ENCODE peak calls at places on chromosomes 7 and 10, in four cellular contexts. R, V, A and Q are unnamed samples.

GRCh38 chr10:3400368-3400767 is 227.8 kb upstream of the PITRM1 start:
- DNase-seq in R (no peak), V (no peak), A (no peak), Q (no peak)

GRCh38 chr7:74372511-74373111 is 81.1 kb upstream of the GTF2IRD1 start:
- DNase-seq in R (peak), V (no peak), A (peak), Q (no peak)

GRCh38 chr7:75599244-75599771 is 107.2 kb downstream of the SPDYE5 start:
- DNase-seq in R (peak), V (no peak), A (peak), Q (no peak)

GRCh38 chr10:124036746-124037145 is 56.7 kb downstream of the CHST15 start:
- DNase-seq in R (no peak), V (no peak), A (no peak), Q (no peak)

GRCh38 chr10:96125142-96125515 is 5.0 kb upstream of the ZNF518A start:
- DNase-seq in R (no peak), V (no peak), A (no peak), Q (no peak)

GRCh38 chr7:90771281-90771680 is 175.2 kb downstream of the CDK14 start:
- DNase-seq in R (no peak), V (no peak), A (no peak), Q (no peak)

GRCh38 chr10:17335065-17335464 is 107.0 kb downstream of the VIM start:
- DNase-seq in R (no peak), V (no peak), A (no peak), Q (no peak)

GRCh38 chr7:40815512-40815911 is 680.7 kb downstream of the SUGCT start:
- DNase-seq in R (no peak), V (no peak), A (no peak), Q (no peak)

GRCh38 chr10:110481948-110482347 is 15.8 kb upstream of the DUSP5 start:
- DNase-seq in R (no peak), V (no peak), A (no peak), Q (no peak)

GRCh38 chr7:152675761-152676636 is at the start of gene XRCC2:
- DNase-seq in R (peak), V (peak), A (peak), Q (peak)

GRCh38 chr10:96229568-96230030 is 41.8 kb downstream of the BLNK start:
- DNase-seq in R (peak), V (peak), A (no peak), Q (no peak)

GRCh38 chr10:14304029-14304428 is 26.7 kb downstream of the FRMD4A start:
- DNase-seq in R (no peak), V (no peak), A (no peak), Q (no peak)

GRCh38 chr7:71236488-71237179 is 104.7 kb downstream of the GALNT17 start:
- DNase-seq in R (no peak), V (no peak), A (peak), Q (no peak)

GRCh38 chr7:90244565-90244908 is 437 bp upstream of the CFAP69 start:
- DNase-seq in R (no peak), V (no peak), A (no peak), Q (no peak)

GRCh38 chr7:47088329-47089067 is 493.4 kb downstream of the TNS3 start:
- DNase-seq in R (peak), V (peak), A (peak), Q (no peak)

GRCh38 chr7:19122018-19122588 is 4.7 kb upstream of the TWIST1 start:
- DNase-seq in R (peak), V (no peak), A (no peak), Q (no peak)

GRCh38 chr10:47112612-47113011 is 187.4 kb upstream of the GDF10 start:
- DNase-seq in R (no peak), V (no peak), A (no peak), Q (no peak)

GRCh38 chr10:86614853-86615252 is 39.5 kb upstream of the OPN4 start:
- DNase-seq in R (no peak), V (no peak), A (no peak), Q (no peak)

GRCh38 chr10:19816420-19817250 is at the start of gene PLXDC2:
- DNase-seq in R (peak), V (peak), A (peak), Q (peak)

GRCh38 chr10:19819419-19820033 is 3.3 kb downstream of the PLXDC2 start:
- DNase-seq in R (peak), V (no peak), A (no peak), Q (no peak)

GRCh38 chr10:19815036-19815435 is 1.2 kb upstream of the PLXDC2 start:
- DNase-seq in R (no peak), V (no peak), A (no peak), Q (no peak)

GRCh38 chr10:19815478-19816419 is 483 bp upstream of the PLXDC2 start:
- DNase-seq in R (peak), V (peak), A (peak), Q (peak)

GRCh38 chr10:19817251-19818046 is 1.2 kb downstream of the PLXDC2 start:
- DNase-seq in R (peak), V (peak), A (peak), Q (no peak)
- TF ChIP-seq CTCF in R (peak), V (no peak), A (no peak), Q (peak)

GRCh38 chr7:108329514-108329913 is 126.7 kb downstream of the NRCAM start:
- DNase-seq in R (peak), V (no peak), A (no peak), Q (no peak)

GRCh38 chr7:108326938-108327337 is 129.3 kb downstream of the NRCAM start:
- DNase-seq in R (no peak), V (peak), A (no peak), Q (no peak)

GRCh38 chr7:108328174-108328651 is 128.0 kb downstream of the NRCAM start:
- DNase-seq in R (peak), V (peak), A (no peak), Q (no peak)

GRCh38 chr7:108330237-108330636 is 126.0 kb downstream of the NRCAM start:
- DNase-seq in R (peak), V (no peak), A (no peak), Q (no peak)

DNA sequence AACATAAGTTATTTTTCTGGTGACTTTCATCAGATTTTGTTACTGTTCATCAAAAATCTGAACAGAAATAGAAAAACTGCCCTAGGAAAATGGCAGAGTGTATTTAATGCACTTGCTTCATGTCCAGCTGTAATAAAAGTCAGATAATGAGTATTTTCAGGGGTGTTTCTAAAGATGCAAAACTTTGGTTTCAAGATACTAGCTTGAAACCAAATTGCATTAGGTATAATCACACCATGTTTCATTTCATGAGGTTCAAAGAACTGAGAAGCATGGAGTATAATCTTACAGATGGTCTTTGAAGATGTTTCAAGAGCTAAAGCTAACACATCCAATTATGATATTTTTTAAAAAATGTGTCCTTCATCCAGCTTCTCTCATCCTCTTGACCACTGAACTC is 128.9 kb downstream of the NRCAM start:
- DNase-seq in R (no peak), V (no peak), A (no peak), Q (no peak)
- H3K4me3 ChIP-seq in R (peak), V (no peak), A (no peak), Q (no peak)

GRCh38 chr7:49099587-49100326 is 175.4 kb downstream of the CDC14C start:
- DNase-seq in R (no peak), V (peak), A (no peak), Q (no peak)
- TF ChIP-seq CTCF in R (peak), V (peak), A (no peak), Q (peak)

GRCh38 chr10:100020161-100020882 is 10.6 kb upstream of the DNMBP start:
- DNase-seq in R (no peak), V (no peak), A (no peak), Q (no peak)

GRCh38 chr10:100022403-100022802 is 12.7 kb upstream of the DNMBP start:
- DNase-seq in R (no peak), V (no peak), A (no peak), Q (no peak)

GRCh38 chr10:100019824-100020160 is 10.0 kb upstream of the DNMBP start:
- DNase-seq in R (peak), V (peak), A (no peak), Q (no peak)

GRCh38 chr10:100021322-100021721 is 11.6 kb upstream of the DNMBP start:
- DNase-seq in R (no peak), V (no peak), A (no peak), Q (no peak)

GRCh38 chr10:100020883-100021248 is 11.1 kb upstream of the DNMBP start:
- DNase-seq in R (no peak), V (no peak), A (no peak), Q (no peak)
- H3K4me3 ChIP-seq in R (no peak), V (no peak), A (no peak), Q (no peak)

GRCh38 chr7:64638822-64639221 is 27.1 kb upstream of the ZNF107 start:
- DNase-seq in R (no peak), V (no peak), A (no peak), Q (no peak)

GRCh38 chr7:64633401-64633800 is 32.5 kb upstream of the ZNF107 start:
- DNase-seq in R (no peak), V (no peak), A (no peak), Q (no peak)

GRCh38 chr7:64634406-64635062 is 31.4 kb upstream of the ZNF107 start:
- DNase-seq in R (no peak), V (no peak), A (no peak), Q (no peak)

GRCh38 chr7:64637521-64638445 is 28.1 kb upstream of the ZNF107 start:
- DNase-seq in R (no peak), V (no peak), A (no peak), Q (no peak)

DNA sequence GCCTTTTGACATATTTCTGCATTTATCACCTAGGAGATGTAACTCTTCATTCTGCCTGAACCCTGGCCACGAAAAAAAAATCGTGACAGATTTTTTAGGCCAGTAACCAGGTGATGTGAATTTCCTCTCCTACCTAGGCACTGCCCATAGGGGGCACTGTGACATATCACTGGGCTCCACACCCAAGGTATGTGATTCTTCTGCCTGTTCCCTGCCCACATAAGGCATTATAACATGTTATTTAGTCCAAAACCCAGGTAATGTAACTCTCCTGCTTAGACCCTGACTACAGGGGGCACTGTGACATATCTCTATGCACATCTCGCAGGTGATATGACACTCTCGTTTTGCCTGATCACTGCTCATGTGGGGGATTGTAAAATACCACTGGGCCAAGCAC is 29.5 kb upstream of the ZNF107 start:
- DNase-seq in R (no peak), V (peak), A (no peak), Q (no peak)
- TF ChIP-seq CTCF in R (no peak), V (peak), A (no peak), Q (no peak)

GRCh38 chr10:69090687-69091450 is 3.0 kb downstream of the SRGN start:
- DNase-seq in R (no peak), V (no peak), A (no peak), Q (no peak)
- H3K4me3 ChIP-seq in R (no peak), V (no peak), A (no peak), Q (no peak)

GRCh38 chr7:66748127-66748511 is 7.6 kb downstream of the RABGEF1 start:
- DNase-seq in R (no peak), V (no peak), A (no peak), Q (no peak)

GRCh38 chr7:66754541-66754940 is 14.0 kb downstream of the RABGEF1 start:
- DNase-seq in R (no peak), V (no peak), A (no peak), Q (no peak)

GRCh38 chr7:66751945-66752344 is 11.4 kb downstream of the RABGEF1 start:
- DNase-seq in R (no peak), V (no peak), A (no peak), Q (no peak)

GRCh38 chr7:66747385-66748126 is 7.0 kb downstream of the RABGEF1 start:
- DNase-seq in R (peak), V (no peak), A (no peak), Q (no peak)

DNA sequence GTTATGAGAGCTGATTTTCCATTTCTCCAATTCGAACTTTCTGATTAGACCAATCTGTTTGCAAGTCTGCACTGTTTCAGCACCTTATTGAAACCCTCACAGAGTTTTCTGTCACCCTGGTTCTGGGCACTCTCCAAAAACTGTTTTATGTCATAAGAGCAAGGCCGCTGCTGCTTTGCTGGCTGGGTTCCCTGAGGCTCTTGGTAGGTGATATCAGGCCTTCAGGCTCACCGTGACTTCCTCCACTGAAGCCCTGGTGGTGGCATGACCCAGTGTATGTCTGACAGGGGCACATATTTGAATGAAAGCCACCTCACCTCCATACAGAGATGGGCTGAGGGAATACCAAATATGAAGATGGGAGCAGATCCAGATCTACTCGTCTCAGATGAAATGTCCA is 8.3 kb downstream of the RABGEF1 start:
- DNase-seq in R (no peak), V (no peak), A (no peak), Q (no peak)
- TF ChIP-seq CTCF in R (no peak), V (no peak), A (no peak), Q (no peak)

GRCh38 chr7:151278949-151279348 is 30.5 kb upstream of the SMARCD3 start:
- DNase-seq in R (no peak), V (no peak), A (no peak), Q (no peak)

GRCh38 chr7:151277631-151278030 is 29.1 kb upstream of the SMARCD3 start:
- DNase-seq in R (no peak), V (no peak), A (no peak), Q (no peak)

GRCh38 chr7:151281686-151282085 is 33.2 kb upstream of the SMARCD3 start:
- DNase-seq in R (no peak), V (no peak), A (no peak), Q (no peak)

GRCh38 chr7:151280388-151281019 is 32.0 kb upstream of the SMARCD3 start:
- DNase-seq in R (no peak), V (no peak), A (no peak), Q (no peak)

DNA sequence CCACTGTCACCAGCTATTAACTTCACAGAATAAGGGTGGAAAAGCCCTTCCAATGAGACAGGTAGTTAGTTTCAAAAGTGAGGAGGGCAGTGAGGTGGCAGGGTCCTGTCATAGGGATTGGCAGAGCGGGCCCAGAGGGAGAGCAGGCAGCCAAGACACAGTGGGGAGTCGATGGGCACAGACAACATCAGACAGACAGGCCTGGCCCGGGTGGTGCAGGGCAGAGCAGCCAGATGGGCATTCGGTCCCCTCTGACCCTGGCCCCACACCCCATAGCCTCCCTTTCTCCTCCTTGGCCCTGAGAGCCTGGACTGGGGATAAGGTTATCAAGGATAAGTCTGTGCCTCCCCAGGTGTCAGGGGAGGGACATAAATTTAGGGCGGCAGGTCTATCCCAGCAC is 31.4 kb upstream of the SMARCD3 start:
- DNase-seq in R (no peak), V (no peak), A (no peak), Q (no peak)
- H3K4me3 ChIP-seq in R (no peak), V (no peak), A (no peak), Q (no peak)

GRCh38 chr7:104530243-104530642 is 201.8 kb downstream of the LHFPL3 start:
- DNase-seq in R (no peak), V (no peak), A (no peak), Q (no peak)

GRCh38 chr7:104529567-104529966 is 201.2 kb downstream of the LHFPL3 start:
- DNase-seq in R (no peak), V (no peak), A (no peak), Q (no peak)

GRCh38 chr7:104528142-104528541 is 199.7 kb downstream of the LHFPL3 start:
- DNase-seq in R (no peak), V (no peak), A (no peak), Q (no peak)

GRCh38 chr7:104524836-104525235 is 196.4 kb downstream of the LHFPL3 start:
- DNase-seq in R (no peak), V (no peak), A (no peak), Q (no peak)
- TF ChIP-seq CTCF in R (no peak), V (no peak), A (no peak), Q (no peak)

DNA sequence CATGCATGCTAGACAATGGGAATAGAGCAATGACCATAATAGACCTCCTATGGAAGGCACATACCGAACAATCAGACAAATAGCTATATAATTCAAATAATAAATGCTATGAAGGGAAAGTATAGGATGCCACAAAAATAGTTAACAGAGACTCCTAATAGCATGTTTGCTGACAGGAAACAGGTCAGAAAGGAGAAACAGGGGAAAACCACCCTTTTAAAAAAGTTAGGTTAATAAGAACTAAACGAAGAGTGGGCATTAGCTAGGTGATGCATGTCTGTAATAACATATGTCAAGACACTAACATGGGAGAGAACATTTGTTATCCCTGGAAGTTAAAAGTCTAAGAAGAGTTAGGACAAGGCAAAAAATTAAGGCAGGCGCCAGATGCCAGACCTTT is 58.9 kb downstream of the ABI1 start:
- DNase-seq in R (no peak), V (no peak), A (no peak), Q (no peak)
- H3K4me3 ChIP-seq in R (no peak), V (no peak), A (no peak), Q (no peak)